ENCODE peak calls at places on chromosomes 12 and 14, in seven cellular contexts. D is neural progenitor cell; O is fibroblast of lung; N is CD4-positive, alpha-beta T cell; C is naive thymus-derived CD4-positive, alpha-beta T cell; B is transverse colon; P is heart left ventricle. Z is an unnamed sample.

GRCh38 chr12:913919-914718 is 35.4 kb downstream of the RAD52 start:
- DNase-seq in D (no peak), C (no peak), P (no peak), O (peak), B (no peak), N (no peak), Z (no peak)

GRCh38 chr14:103707329-103708263 is 7.7 kb downstream of the XRCC3 start:
- DNase-seq in P (no peak), N (no peak), B (no peak), D (no peak), O (no peak), C (no peak), Z (no peak)

GRCh38 chr12:3003593-3003992 is 44.4 kb downstream of the TEAD4 start:
- DNase-seq in D (no peak), P (no peak), O (no peak), B (no peak), N (no peak), C (no peak), Z (peak)

GRCh38 chr14:68604822-68605221 is 188.0 kb downstream of the ZFP36L1 start:
- DNase-seq in N (no peak), C (no peak), P (no peak), D (no peak), B (no peak), O (no peak), Z (no peak)

GRCh38 chr12:54306925-54307731 is 6.3 kb upstream of the NFE2 start:
- DNase-seq in C (no peak), O (peak), P (peak), B (peak), D (no peak), N (no peak), Z (peak)

GRCh38 chr14:31320216-31320615 is 100.1 kb downstream of the HEATR5A start:
- DNase-seq in D (no peak), C (no peak), B (no peak), O (no peak), N (no peak), P (peak), Z (no peak)

GRCh38 chr12:3989218-3989550 is 116.0 kb upstream of the PARP11 start:
- DNase-seq in O (no peak), C (no peak), P (no peak), D (no peak), N (no peak), B (no peak), Z (no peak)

GRCh38 chr12:108308432-108308831 is 30.7 kb downstream of the CMKLR1 start:
- DNase-seq in O (peak), C (no peak), B (no peak), P (no peak), N (no peak), D (no peak), Z (no peak)

GRCh38 chr14:20278414-20278813 is 27.3 kb downstream of the TTC5 start:
- DNase-seq in O (peak), C (peak), D (no peak), N (no peak), P (no peak), B (no peak), Z (peak)

GRCh38 chr12:131223791-131224567 is 270.3 kb downstream of the ADGRD1 start:
- DNase-seq in P (no peak), D (no peak), N (no peak), C (no peak), B (no peak), O (no peak), Z (no peak)

GRCh38 chr12:30928356-30929264 is 2.1 kb downstream of the TSPAN11 start:
- DNase-seq in N (no peak), B (no peak), P (no peak), O (no peak), D (no peak), C (no peak), Z (no peak)

GRCh38 chr12:14952295-14952995 is 9.0 kb downstream of the ARHGDIB start:
- DNase-seq in N (no peak), B (peak), C (peak), O (peak), P (no peak), D (no peak), Z (no peak)

GRCh38 chr14:33239465-33239864 is 300.8 kb downstream of the NPAS3 start:
- DNase-seq in O (no peak), D (no peak), P (no peak), N (no peak), B (no peak), C (no peak), Z (no peak)

GRCh38 chr12:124651508-124652273 is 84.3 kb upstream of the NCOR2 start:
- DNase-seq in B (no peak), N (no peak), C (no peak), O (no peak), D (no peak), P (no peak), Z (peak)

GRCh38 chr12:104747956-104748355 is 210.1 kb downstream of the SLC41A2 start:
- DNase-seq in C (peak), O (no peak), B (no peak), N (no peak), D (no peak), P (no peak), Z (no peak)

GRCh38 chr12:2292560-2292959 is 239.8 kb downstream of the CACNA1C start:
- DNase-seq in C (no peak), B (no peak), D (no peak), P (no peak), N (no peak), O (no peak), Z (no peak)

GRCh38 chr12:53059434-53060063 is 9.7 kb downstream of the TNS2 start:
- DNase-seq in C (no peak), O (no peak), D (no peak), P (peak), N (no peak), B (no peak), Z (no peak)

GRCh38 chr12:53056296-53056695 is 6.4 kb downstream of the TNS2 start:
- DNase-seq in N (no peak), D (no peak), C (no peak), P (no peak), B (peak), O (no peak), Z (no peak)

GRCh38 chr12:53056901-53057300 is 7.0 kb downstream of the TNS2 start:
- DNase-seq in N (no peak), O (no peak), D (no peak), C (no peak), P (no peak), B (peak), Z (no peak)

GRCh38 chr12:53058674-53059433 is 9.0 kb downstream of the TNS2 start:
- DNase-seq in B (no peak), D (no peak), P (peak), O (no peak), C (no peak), N (no peak), Z (no peak)

GRCh38 chr12:53057816-53058500 is 8.1 kb downstream of the TNS2 start:
- DNase-seq in P (peak), O (no peak), C (no peak), B (no peak), D (no peak), N (no peak), Z (no peak)
- H3K27ac ChIP-seq in P (no peak), O (no peak), C (no peak), B (no peak), D (no peak), N (no peak), Z (no peak)

DNA sequence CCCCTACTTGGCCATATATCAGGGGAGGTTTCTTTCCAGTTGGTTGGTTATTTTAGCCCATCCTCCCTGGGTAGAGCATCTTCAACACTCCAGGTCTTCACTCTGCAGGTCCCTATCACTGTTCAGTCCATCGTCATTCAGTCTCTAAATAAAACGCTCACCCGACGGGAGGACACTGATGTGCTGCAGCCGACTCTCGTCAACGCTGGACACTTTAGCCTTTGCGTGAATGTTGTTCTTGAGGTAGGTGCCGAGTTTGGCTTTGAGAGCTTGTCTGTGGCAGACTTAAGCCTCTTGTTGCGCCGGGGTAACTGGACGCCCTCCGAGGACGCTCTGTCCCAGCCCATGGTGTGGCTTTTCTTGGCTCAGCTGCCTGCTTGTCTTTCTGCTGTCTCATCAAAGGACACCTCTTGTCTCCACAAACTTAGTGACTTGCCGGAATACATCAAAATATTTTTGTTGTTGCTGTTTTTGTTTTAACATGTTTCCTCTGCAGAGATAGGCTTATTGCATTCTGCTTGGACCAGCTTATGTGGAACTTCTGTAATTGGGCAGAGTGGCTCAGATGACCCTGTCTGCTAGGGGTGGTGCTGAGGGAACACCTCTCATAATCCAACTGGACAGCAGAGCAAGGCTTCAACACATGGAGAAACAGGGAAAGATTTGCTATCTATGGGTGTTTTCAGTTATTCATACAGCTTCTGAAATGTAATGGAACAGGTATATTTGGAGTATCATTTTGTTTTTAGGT is 26.5 kb downstream of the TCTN1 start:
- DNase-seq in O (no peak), C (no peak), N (no peak), P (peak), D (peak), B (no peak), Z (no peak)
- H3K27ac ChIP-seq in O (no peak), C (no peak), N (no peak), P (peak), D (no peak), B (no peak), Z (no peak)

GRCh38 chr14:76902591-76902990 is 76.4 kb downstream of the LRRC74A start:
- DNase-seq in D (no peak), N (no peak), C (no peak), P (no peak), B (no peak), O (no peak), Z (no peak)
- H3K27ac ChIP-seq in D (no peak), N (no peak), C (no peak), P (no peak), B (peak), O (no peak), Z (no peak)

DNA sequence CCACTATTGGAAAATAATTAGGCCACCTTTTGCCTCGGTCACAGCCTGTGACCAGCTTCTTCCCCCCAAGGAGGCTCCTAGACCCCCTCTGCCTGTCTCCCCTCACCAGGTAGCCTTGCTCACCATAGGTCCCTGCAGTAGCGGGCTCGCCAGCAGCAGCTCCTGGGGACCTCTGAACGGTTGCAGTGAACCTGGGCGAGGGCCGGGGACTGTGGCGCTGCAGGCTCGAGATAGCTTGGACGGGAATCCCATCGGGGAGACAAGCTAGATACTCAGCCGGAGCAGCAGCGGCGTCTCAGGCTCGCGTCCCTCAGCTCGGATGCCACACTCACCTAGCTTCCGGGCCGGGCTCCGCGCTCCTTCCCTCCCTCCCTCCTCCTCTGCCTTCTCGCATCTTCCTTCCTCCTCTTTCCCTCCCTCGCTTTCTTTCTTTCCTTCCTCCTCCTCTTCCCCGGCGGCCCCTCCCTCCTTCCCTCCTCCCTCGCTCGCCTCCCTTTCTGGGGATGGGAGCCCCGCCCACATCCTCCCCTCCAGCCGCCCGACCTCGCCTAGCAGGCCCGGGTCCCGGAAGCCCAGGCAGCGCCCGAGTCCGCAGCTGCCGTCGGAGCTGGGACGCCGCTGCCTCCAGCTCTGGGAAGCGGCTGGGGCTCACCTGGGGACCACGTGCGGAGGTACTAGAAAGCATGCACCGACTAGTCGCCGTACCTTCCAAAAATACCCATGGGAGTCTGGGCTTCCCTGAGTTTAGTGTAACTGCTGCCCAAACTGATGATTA is at the start of gene BMP4:
- DNase-seq in B (peak), D (peak), C (peak), P (peak), N (no peak), O (peak), Z (no peak)
- H3K27ac ChIP-seq in B (peak), D (no peak), C (no peak), P (peak), N (no peak), O (peak), Z (no peak)

GRCh38 chr12:20646239-20646827 is 48.8 kb upstream of the SLCO1C1 start:
- DNase-seq in D (peak), B (no peak), O (peak), C (no peak), P (no peak), N (no peak), Z (peak)
- H3K27ac ChIP-seq in D (no peak), B (no peak), O (no peak), C (no peak), P (no peak), N (no peak), Z (no peak)

GRCh38 chr12:96227365-96228106 is 33.4 kb downstream of the ELK3 start:
- DNase-seq in O (no peak), C (no peak), N (no peak), D (no peak), B (no peak), P (no peak), Z (no peak)

GRCh38 chr12:96230646-96231045 is 36.5 kb downstream of the ELK3 start:
- DNase-seq in P (no peak), C (no peak), O (no peak), N (no peak), B (no peak), D (no peak), Z (no peak)

GRCh38 chr12:96226401-96226800 is 32.2 kb downstream of the ELK3 start:
- DNase-seq in B (no peak), N (no peak), O (no peak), C (no peak), D (no peak), P (no peak), Z (no peak)

GRCh38 chr12:96226801-96227348 is 32.7 kb downstream of the ELK3 start:
- DNase-seq in C (no peak), D (no peak), B (no peak), O (no peak), P (no peak), N (no peak), Z (no peak)

DNA sequence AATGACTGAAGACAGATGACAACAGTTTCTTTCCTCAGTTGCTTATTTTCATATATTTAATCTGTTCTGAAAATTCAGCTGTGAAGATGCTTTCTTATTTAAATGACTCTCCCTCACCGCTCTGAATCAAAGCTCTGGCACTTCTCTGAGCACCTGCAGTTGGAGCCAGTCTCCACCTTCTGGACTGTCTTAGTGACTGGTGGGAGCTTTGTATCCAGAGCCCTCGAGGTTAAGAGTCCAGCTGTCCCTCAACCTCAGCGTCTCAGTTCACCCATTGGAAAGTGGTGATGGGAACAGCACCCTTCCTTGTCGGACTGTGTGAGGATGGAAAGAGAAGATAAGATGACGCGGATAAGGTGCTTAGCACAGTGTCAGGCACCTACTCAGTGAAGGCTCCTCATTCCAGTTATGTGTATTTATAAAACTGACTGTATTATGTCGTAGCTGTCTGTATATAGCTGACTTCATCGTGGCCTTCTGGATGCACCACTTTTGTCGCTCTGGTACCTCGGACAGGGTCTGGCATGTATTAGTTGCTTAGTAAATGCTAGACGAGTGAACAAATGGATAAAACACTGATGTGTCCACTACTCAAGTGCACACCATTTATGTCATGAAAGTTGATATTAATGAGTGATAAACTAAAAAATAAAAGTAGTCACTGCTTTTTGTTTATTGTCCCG is 34.5 kb downstream of the ELK3 start:
- DNase-seq in P (no peak), O (no peak), N (no peak), C (no peak), B (no peak), D (no peak), Z (no peak)
- H3K27ac ChIP-seq in P (no peak), O (peak), N (no peak), C (no peak), B (no peak), D (no peak), Z (no peak)